ENCODE peak calls at places on chromosomes 4 and X, in six cellular contexts. W, Q, K, E, H and Z are unnamed samples. For H3K9me3, the result is how much of the 10 kb centered on the place peaks cover.

GRCh38 chr4:108113229-108113628 is 55.5 kb downstream of the LEF1 start:
- DNase-seq in W (peak), H (no peak), E (no peak), K (peak), Q (peak), Z (no peak)

GRCh38 chr4:99179626-99180025 is 35.5 kb upstream of the ADH4 start:
- DNase-seq in H (no peak), E (no peak), W (no peak), Q (no peak), K (no peak), Z (no peak)

GRCh38 chr4:160319221-160319867 is 1216.5 kb downstream of the RAPGEF2 start:
- DNase-seq in E (no peak), K (no peak), W (no peak), H (peak), Q (no peak), Z (no peak)

GRCh38 chr4:68576272-68577100 is at the start of gene UGT2B17:
- DNase-seq in H (no peak), E (no peak), Q (no peak), K (no peak), W (no peak), Z (no peak)

GRCh38 chr4:76526585-76526990 is 91.6 kb downstream of the SHROOM3 start:
- DNase-seq in Q (no peak), E (peak), W (no peak), H (peak), K (peak), Z (no peak)

GRCh38 chr4:108224628-108225053 is 55.9 kb upstream of the LEF1 start:
- DNase-seq in W (no peak), Q (no peak), E (peak), H (no peak), K (peak), Z (no peak)

GRCh38 chr4:55475394-55476243 is 71.1 kb downstream of the CLOCK start:
- DNase-seq in W (no peak), K (no peak), Q (no peak), E (peak), H (peak), Z (no peak)

GRCh38 chrX:109856974-109857373 is 123.9 kb upstream of the ACSL4 start:
- DNase-seq in Q (no peak), E (no peak), W (peak), K (peak), H (no peak), Z (no peak)

GRCh38 chr4:2981256-2981804 is 18.0 kb downstream of the GRK4 start:
- DNase-seq in H (no peak), E (no peak), Q (no peak), K (no peak), W (no peak), Z (no peak)

GRCh38 chr4:17276821-17277220 is 235.1 kb downstream of the QDPR start:
- DNase-seq in H (no peak), K (no peak), Q (no peak), W (no peak), E (no peak), Z (peak)

GRCh38 chrX:123959281-123960063 is 2.0 kb upstream of the STAG2 start:
- DNase-seq in E (no peak), H (peak), Q (peak), K (peak), W (no peak), Z (peak)

GRCh38 chr4:76950846-76951321 is 1.3 kb downstream of the SEPTIN11 start:
- DNase-seq in Q (no peak), E (no peak), W (no peak), H (peak), K (peak), Z (peak)

GRCh38 chr4:145609494-145610427 is 9.4 kb upstream of the MMAA start:
- DNase-seq in K (peak), E (no peak), H (peak), Q (peak), W (peak), Z (peak)

GRCh38 chr4:37892641-37893040 is 1.8 kb downstream of the TBC1D1 start:
- DNase-seq in K (no peak), H (no peak), W (peak), E (no peak), Q (peak), Z (no peak)

GRCh38 chrX:43679778-43680177 is 23.7 kb downstream of the MAOA start:
- DNase-seq in H (no peak), Q (no peak), K (no peak), W (no peak), E (no peak), Z (no peak)

GRCh38 chrX:74924449-74925209 is 623 bp downstream of the NEXMIF start:
- DNase-seq in Q (peak), K (peak), W (peak), H (peak), E (no peak), Z (peak)

GRCh38 chr4:2075987-2076907 is 17.1 kb downstream of the NAT8L start:
- DNase-seq in K (no peak), Q (no peak), W (peak), H (no peak), E (no peak), Z (peak)

GRCh38 chr4:173270312-173271027 is 63.7 kb downstream of the HMGB2 start:
- DNase-seq in W (no peak), E (no peak), K (peak), H (no peak), Q (no peak), Z (no peak)

GRCh38 chr4:38004887-38005286 is 44.7 kb downstream of the PTTG2 start:
- DNase-seq in H (no peak), Q (no peak), K (no peak), E (no peak), W (no peak), Z (no peak)

GRCh38 chrX:78540171-78540570 is 119.0 kb downstream of the RTL3 start:
- DNase-seq in Q (no peak), H (no peak), E (no peak), K (no peak), W (no peak), Z (no peak)

GRCh38 chr4:41678086-41678485 is 70.4 kb downstream of the PHOX2B start:
- DNase-seq in H (no peak), Q (no peak), E (no peak), W (no peak), K (no peak), Z (no peak)

GRCh38 chr4:182898479-182898799 is 18.7 kb downstream of the DCTD start:
- DNase-seq in W (no peak), K (no peak), Q (no peak), E (no peak), H (no peak), Z (no peak)

GRCh38 chr4:223913-224497 is 81.3 kb downstream of the ZNF732 start:
- DNase-seq in Q (no peak), E (no peak), K (no peak), W (no peak), H (no peak), Z (no peak)
- H3K9me3 ChIP-seq in Q (under half), E (under half), K (under half), W (under half), H (under half), Z (under half)

GRCh38 chr4:26838055-26838842 is 22.4 kb upstream of the STIM2 start:
- DNase-seq in K (no peak), E (no peak), H (no peak), Q (no peak), W (no peak), Z (no peak)

GRCh38 chr4:26839016-26839415 is 21.6 kb upstream of the STIM2 start:
- DNase-seq in Q (no peak), H (no peak), E (no peak), W (no peak), K (no peak), Z (no peak)

GRCh38 chr4:26836539-26836938 is 24.1 kb upstream of the STIM2 start:
- DNase-seq in Q (no peak), E (no peak), H (no peak), K (no peak), W (no peak), Z (no peak)

DNA sequence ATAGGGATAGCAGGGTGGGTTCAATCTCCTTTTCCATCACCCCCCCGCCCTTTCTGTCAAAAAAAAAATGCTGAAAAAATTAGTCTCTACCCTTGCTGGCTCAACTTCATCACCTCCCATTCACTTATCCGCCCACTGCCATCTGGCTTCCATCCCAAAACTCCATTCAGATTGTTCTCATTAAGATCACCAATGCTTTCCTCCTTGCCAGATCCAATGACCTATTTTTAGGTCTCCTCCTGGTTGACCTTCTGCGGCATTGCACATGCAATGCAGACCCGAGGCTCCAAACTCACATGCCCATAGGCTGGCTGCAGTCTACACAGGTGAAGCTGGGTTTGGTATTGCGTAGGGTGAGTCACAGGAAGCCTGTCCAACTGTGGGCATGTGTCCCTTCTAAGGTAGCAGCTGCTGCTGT is 21.1 kb upstream of the STIM2 start:
- DNase-seq in Q (no peak), H (peak), W (no peak), K (no peak), E (no peak), Z (no peak)
- H3K9me3 ChIP-seq in Q (under half), H (under half), W (under half), K (under half), E (under half), Z (under half)

GRCh38 chr4:168931215-168931650 is 78.8 kb downstream of the CBR4 start:
- DNase-seq in E (no peak), Q (no peak), K (no peak), H (no peak), W (no peak), Z (no peak)

GRCh38 chr4:168930413-168931196 is 79.5 kb downstream of the CBR4 start:
- DNase-seq in H (no peak), E (no peak), W (no peak), K (no peak), Q (no peak), Z (no peak)

GRCh38 chr4:168933423-168933822 is 76.6 kb downstream of the CBR4 start:
- DNase-seq in K (no peak), W (no peak), Q (no peak), H (no peak), E (no peak), Z (no peak)

GRCh38 chr4:168928875-168929274 is 81.2 kb downstream of the CBR4 start:
- DNase-seq in K (no peak), W (no peak), Q (no peak), H (no peak), E (no peak), Z (no peak)

GRCh38 chr4:168932138-168932537 is 77.9 kb downstream of the CBR4 start:
- DNase-seq in E (no peak), H (no peak), W (no peak), Q (no peak), K (no peak), Z (no peak)
- H3K9me3 ChIP-seq in E (under half), H (under half), W (under half), Q (under half), K (under half), Z (under half)

GRCh38 chr4:175986-176385 is 51.7 kb downstream of the ZNF718 start:
- DNase-seq in W (no peak), H (no peak), K (no peak), Q (no peak), E (no peak), Z (no peak)

GRCh38 chr4:176995-177394 is 52.7 kb downstream of the ZNF718 start:
- DNase-seq in Q (no peak), H (no peak), E (no peak), K (no peak), W (no peak), Z (no peak)

GRCh38 chr4:173666-174314 is 49.5 kb downstream of the ZNF718 start:
- DNase-seq in Q (no peak), K (no peak), W (no peak), E (no peak), H (no peak), Z (no peak)
- H3K9me3 ChIP-seq in Q (under half), K (under half), W (half or more), E (under half), H (under half), Z (under half)

GRCh38 chr4:170374770-170375169 is 285.0 kb upstream of the AADAT start:
- DNase-seq in H (peak), W (no peak), E (no peak), Q (no peak), K (peak), Z (no peak)
- H3K9me3 ChIP-seq in H (under half), W (under half), E (under half), Q (under half), K (under half), Z (under half)

GRCh38 chrX:45472968-45473367 is 272.3 kb upstream of the DIPK2B start:
- DNase-seq in K (no peak), H (peak), W (no peak), E (peak), Q (no peak), Z (no peak)
- H3K9me3 ChIP-seq in K (under half), H (under half), W (under half), E (under half), Q (under half), Z (under half)

GRCh38 chr4:20019310-20020015 is 232.2 kb upstream of the SLIT2 start:
- DNase-seq in Q (no peak), E (no peak), W (no peak), H (no peak), K (no peak), Z (no peak)

GRCh38 chr4:20022471-20022870 is 229.2 kb upstream of the SLIT2 start:
- DNase-seq in Q (no peak), H (no peak), W (no peak), E (no peak), K (no peak), Z (no peak)

GRCh38 chr4:20017035-20017434 is 234.7 kb upstream of the SLIT2 start:
- DNase-seq in K (no peak), W (no peak), Q (no peak), H (no peak), E (peak), Z (no peak)

GRCh38 chr4:20017439-20017838 is 234.3 kb upstream of the SLIT2 start:
- DNase-seq in K (no peak), W (no peak), E (no peak), H (no peak), Q (no peak), Z (no peak)

DNA sequence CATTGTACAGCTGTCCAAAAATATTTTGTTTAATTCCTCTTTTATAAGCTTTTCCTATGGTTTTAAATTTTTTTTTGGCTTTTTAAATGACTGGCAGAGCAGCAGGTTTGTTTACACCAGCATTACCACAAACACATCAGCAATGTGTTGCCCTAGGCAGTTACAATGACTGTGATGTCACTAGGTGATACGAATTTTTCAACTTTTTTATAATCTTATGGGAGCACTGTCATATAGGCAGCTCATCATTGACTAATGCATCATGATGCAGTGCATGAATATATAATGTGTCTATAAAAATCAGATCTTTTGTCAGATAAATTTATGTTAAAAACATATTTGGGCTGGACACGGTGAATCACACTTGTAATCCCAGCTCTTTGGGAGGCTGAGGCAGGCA is 231.7 kb upstream of the SLIT2 start:
- DNase-seq in K (no peak), Q (no peak), W (no peak), H (no peak), E (no peak), Z (no peak)
- H3K9me3 ChIP-seq in K (under half), Q (under half), W (under half), H (under half), E (under half), Z (under half)

DNA sequence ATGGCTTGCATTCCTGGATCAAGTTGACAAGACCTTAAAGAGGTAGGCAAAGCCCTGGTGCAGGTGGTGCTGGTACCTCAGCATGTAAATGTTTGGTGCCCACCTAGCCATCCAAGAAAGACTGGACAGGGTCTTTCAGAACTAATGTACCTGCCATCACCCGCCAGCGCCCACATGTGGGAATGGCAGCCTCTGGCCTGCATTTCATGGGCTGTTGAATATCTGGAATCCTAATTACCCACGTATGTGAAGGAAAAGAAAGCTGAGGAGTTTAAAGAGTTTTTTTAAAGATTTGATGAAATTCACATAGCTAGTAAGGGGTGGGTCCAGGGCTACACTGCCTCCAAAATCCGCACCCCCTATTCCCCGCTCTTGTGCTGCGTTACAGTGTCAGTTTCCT is 8.6 kb upstream of the CCDC149 start:
- DNase-seq in E (no peak), K (no peak), H (no peak), Q (no peak), W (no peak), Z (no peak)
- H3K9me3 ChIP-seq in E (under half), K (under half), H (under half), Q (under half), W (under half), Z (under half)

GRCh38 chrX:145773006-145773405 is 44.6 kb upstream of the SLITRK2 start:
- DNase-seq in H (no peak), Q (no peak), E (no peak), K (no peak), W (no peak), Z (no peak)
- H3K9me3 ChIP-seq in H (under half), Q (under half), E (under half), K (under half), W (under half), Z (under half)

GRCh38 chr4:129063640-129064039 is 29.7 kb downstream of the SCLT1 start:
- DNase-seq in Q (no peak), E (no peak), H (peak), K (no peak), W (no peak), Z (no peak)
- H3K9me3 ChIP-seq in Q (under half), E (under half), H (under half), K (under half), W (under half), Z (under half)